ENCODE peak calls at places on chromosomes 7 and 10, in seven cellular contexts. W is activated T-cell treated with anti-CD3 and anti-CD28 coated beads, Interleukin-2, amount 50 U/mL, for 72 hours; F is anterior cingulate cortex; D is T follicular helper cell; V is Peyer's patch; J is GDM1; C is Right ventricle myocardium superior. Y is an unnamed sample.

GRCh38 chr10:6409982-6410694 is 169.9 kb downstream of the PRKCQ start:
- DNase-seq in V (peak; percentile 27), F (no peak), C (no peak), W (peak; percentile 48), D (peak; percentile 36), J (no peak), Y (no peak)

GRCh38 chr10:11149499-11149898 is 131.8 kb downstream of the CELF2 start:
- DNase-seq in D (peak; percentile 48), V (peak; percentile 43), W (no peak), F (no peak), J (no peak), C (no peak), Y (no peak)

GRCh38 chr10:19730071-19730470 is 86.2 kb upstream of the PLXDC2 start:
- DNase-seq in W (no peak), F (no peak), D (no peak), J (peak; percentile 24), V (no peak), C (no peak), Y (no peak)

GRCh38 chr10:110409488-110409887 is 88.2 kb upstream of the DUSP5 start:
- DNase-seq in W (no peak), D (no peak), J (no peak), C (no peak), F (no peak), V (no peak), Y (no peak)

GRCh38 chr7:138543739-138544138 is 83.7 kb downstream of the TRIM24 start:
- DNase-seq in D (no peak), V (no peak), F (no peak), J (no peak), C (no peak), W (no peak), Y (no peak)

GRCh38 chr7:92641921-92642511 is 51.8 kb upstream of the FAM133B start:
- DNase-seq in C (no peak), J (peak; percentile 29), F (no peak), V (no peak), W (peak; percentile 81), D (no peak), Y (no peak)

GRCh38 chr7:47710201-47710935 is 128.5 kb upstream of the TNS3 start:
- DNase-seq in C (no peak), W (no peak), F (no peak), J (no peak), V (no peak), D (no peak), Y (no peak)

GRCh38 chr10:72851524-72851923 is 42.0 kb upstream of the OIT3 start:
- DNase-seq in J (no peak), F (no peak), C (no peak), W (no peak), V (no peak), D (no peak), Y (no peak)

GRCh38 chr10:24384954-24385353 is 176.0 kb downstream of the KIAA1217 start:
- DNase-seq in J (no peak), F (no peak), D (no peak), C (no peak), V (no peak), W (no peak), Y (no peak)

GRCh38 chr10:4656576-4657194 is 169.3 kb upstream of the AKR1E2 start:
- DNase-seq in C (peak; percentile 62), W (peak; percentile 51), D (peak; percentile 21), V (peak; percentile 41), J (peak; percentile 12), F (no peak), Y (peak; percentile 81)

GRCh38 chr10:14837756-14838581 is at the start of the genes CDNF, HSPA14 and MSANTD7:
- DNase-seq in V (peak; percentile 96), C (peak; percentile 100), W (peak; percentile 100), D (peak; percentile 98), J (peak; percentile 99), F (peak; percentile 97), Y (peak; percentile 100)

GRCh38 chr7:112487938-112488575 is 7.3 kb downstream of the LSMEM1 start:
- DNase-seq in J (no peak), D (no peak), W (no peak), V (no peak), C (no peak), F (no peak), Y (no peak)

GRCh38 chr10:29735628-29736324 is 101.0 kb upstream of the SVIL start:
- DNase-seq in C (peak; percentile 91), V (peak; percentile 33), W (peak; percentile 93), F (peak; percentile 3), J (peak; percentile 74), D (peak; percentile 55), Y (peak; percentile 86)

GRCh38 chr7:46671108-46671769 is 750.2 kb upstream of the IGFBP3 start:
- DNase-seq in D (no peak), W (no peak), V (no peak), J (no peak), F (no peak), C (no peak), Y (no peak)

GRCh38 chr10:123007558-123008378 is 827 bp downstream of the IKZF5 start:
- DNase-seq in J (no peak), F (no peak), D (peak; percentile 36), C (no peak), W (peak; percentile 51), V (peak; percentile 61), Y (peak; percentile 62)

GRCh38 chr7:138776156-138776833 is 21.5 kb upstream of the TMEM213 start:
- DNase-seq in C (no peak), V (no peak), D (no peak), W (no peak), J (no peak), F (no peak), Y (no peak)

GRCh38 chr10:8894148-8894547 is 839.7 kb downstream of the GATA3 start:
- DNase-seq in J (no peak), F (no peak), C (no peak), V (no peak), W (no peak), D (no peak), Y (no peak)

Y was measured in neural progenitor cell.